ENCODE peak calls at places on chromosomes 6 and 20, in ten cellular contexts. A is NCI-H774; J is psoas muscle; Z is fibroblast of the conjunctiva; E is AG10803; N is hypothalamus; D is iris pigment epithelial cell; W is activated CD4-positive, alpha-beta T cell treated with anti-CD3 and anti-CD28 coated beads for 24 hours; O is neural progenitor cell; I is NAMALWA. K is an unnamed sample.

GRCh38 chr6:31272856-31273626 is 1.1 kb upstream of the HLA-C start:
- DNase-seq in A (no peak), Z (no peak), I (no peak), E (no peak), N (no peak), O (peak), D (no peak), J (no peak), W (no peak), K (no peak)

GRCh38 chr6:169795196-169795595 is 43.8 kb downstream of the ERMARD start:
- DNase-seq in I (no peak), Z (no peak), J (no peak), W (no peak), N (no peak), D (no peak), E (no peak), A (no peak), O (no peak), K (no peak)

GRCh38 chr20:41408131-41408789 is 41.6 kb upstream of the EMILIN3 start:
- DNase-seq in W (no peak), I (no peak), N (no peak), E (no peak), J (no peak), A (no peak), Z (no peak), D (no peak), O (no peak), K (no peak)

GRCh38 chr20:58839474-58839874 is 11.2 kb downstream of the GNAS-AS1 start:
- DNase-seq in I (peak), J (no peak), W (peak), Z (no peak), E (no peak), O (peak), N (peak), A (no peak), D (peak), K (no peak)

GRCh38 chr6:72865467-72865866 is 243.6 kb downstream of the KCNQ5 start:
- DNase-seq in A (no peak), D (peak), W (no peak), Z (no peak), E (peak), O (no peak), N (no peak), I (no peak), J (peak), K (peak)

GRCh38 chr6:138973481-138974140 is 14.4 kb downstream of the REPS1 start:
- DNase-seq in I (no peak), J (no peak), A (no peak), E (peak), D (peak), W (no peak), O (no peak), N (no peak), Z (no peak), K (no peak)

GRCh38 chr6:128719786-128720185 is 163.2 kb upstream of the LAMA2 start:
- DNase-seq in N (no peak), Z (no peak), O (no peak), J (no peak), A (no peak), E (no peak), W (no peak), D (no peak), I (no peak), K (no peak)

GRCh38 chr6:157681041-157681650 is 141.9 kb upstream of the SNX9 start:
- DNase-seq in O (no peak), J (no peak), D (no peak), I (no peak), N (no peak), E (no peak), Z (no peak), W (no peak), A (no peak), K (no peak)

GRCh38 chr20:17626217-17627007 is 55.6 kb downstream of the RRBP1 start:
- DNase-seq in A (no peak), N (no peak), J (peak), D (no peak), W (no peak), E (no peak), I (no peak), Z (no peak), O (no peak), K (no peak)

GRCh38 chr20:53291548-53291947 is 302.1 kb downstream of the ZNF217 start:
- DNase-seq in W (no peak), N (no peak), E (no peak), J (no peak), D (peak), Z (no peak), I (peak), A (no peak), O (peak), K (no peak)